ENCODE peak calls at places on chromosomes 16 and 17, in nine cellular contexts. One of them, this sample, is unnamed.

GRCh38 chr16:57479422-57480126 is 6.7 kb downstream of the DOK4 start:
- DNase-seq in adrenal gland: no peak
- DNase-seq in tibial nerve: no peak
- DNase-seq in caudate nucleus: no peak
- DNase-seq in substantia nigra: no peak
- DNase-seq in brain microvascular endothelial cell: peak
- DNase-seq in AG04450: no peak
- DNase-seq in effector memory CD4-positive, alpha-beta T cell: no peak
- DNase-seq in RWPE1: no peak
- DNase-seq in this sample: peak

GRCh38 chr17:35790826-35791225 is 4.6 kb downstream of the MMP28 start:
- DNase-seq in caudate nucleus: no peak
- DNase-seq in AG04450: no peak
- DNase-seq in adrenal gland: no peak
- DNase-seq in RWPE1: no peak
- DNase-seq in substantia nigra: no peak
- DNase-seq in effector memory CD4-positive, alpha-beta T cell: no peak
- DNase-seq in brain microvascular endothelial cell: no peak
- DNase-seq in tibial nerve: no peak
- DNase-seq in this sample: no peak

GRCh38 chr17:17051791-17052461 is 9.7 kb downstream of the MPRIP start:
- DNase-seq in adrenal gland: peak
- DNase-seq in effector memory CD4-positive, alpha-beta T cell: no peak
- DNase-seq in brain microvascular endothelial cell: no peak
- DNase-seq in caudate nucleus: no peak
- DNase-seq in tibial nerve: no peak
- DNase-seq in substantia nigra: no peak
- DNase-seq in RWPE1: no peak
- DNase-seq in AG04450: no peak
- DNase-seq in this sample: peak

GRCh38 chr16:49543315-49543946 is 169.8 kb downstream of the C16orf78 start:
- DNase-seq in tibial nerve: no peak
- DNase-seq in adrenal gland: peak
- DNase-seq in effector memory CD4-positive, alpha-beta T cell: no peak
- DNase-seq in RWPE1: no peak
- DNase-seq in brain microvascular endothelial cell: no peak
- DNase-seq in AG04450: no peak
- DNase-seq in substantia nigra: no peak
- DNase-seq in caudate nucleus: no peak
- DNase-seq in this sample: no peak

GRCh38 chr17:34781571-34782108 is 179.6 kb downstream of the CCT6B start:
- DNase-seq in adrenal gland: no peak
- DNase-seq in RWPE1: peak
- DNase-seq in substantia nigra: no peak
- DNase-seq in brain microvascular endothelial cell: no peak
- DNase-seq in effector memory CD4-positive, alpha-beta T cell: no peak
- DNase-seq in caudate nucleus: no peak
- DNase-seq in AG04450: no peak
- DNase-seq in tibial nerve: no peak
- DNase-seq in this sample: no peak

GRCh38 chr17:79866791-79867190 is 27.6 kb upstream of the CBX4 start:
- DNase-seq in tibial nerve: no peak
- DNase-seq in AG04450: no peak
- DNase-seq in substantia nigra: no peak
- DNase-seq in RWPE1: no peak
- DNase-seq in adrenal gland: no peak
- DNase-seq in brain microvascular endothelial cell: no peak
- DNase-seq in caudate nucleus: no peak
- DNase-seq in effector memory CD4-positive, alpha-beta T cell: no peak
- DNase-seq in this sample: no peak

GRCh38 chr16:15618392-15618791 is 24.6 kb downstream of the MARF1 start:
- DNase-seq in adrenal gland: peak
- DNase-seq in caudate nucleus: no peak
- DNase-seq in RWPE1: no peak
- DNase-seq in brain microvascular endothelial cell: peak
- DNase-seq in tibial nerve: no peak
- DNase-seq in effector memory CD4-positive, alpha-beta T cell: no peak
- DNase-seq in substantia nigra: no peak
- DNase-seq in AG04450: peak
- DNase-seq in this sample: no peak

GRCh38 chr17:74118504-74118903 is 85.0 kb upstream of the RPL38 start:
- DNase-seq in adrenal gland: no peak
- DNase-seq in brain microvascular endothelial cell: no peak
- DNase-seq in AG04450: no peak
- DNase-seq in substantia nigra: no peak
- DNase-seq in effector memory CD4-positive, alpha-beta T cell: no peak
- DNase-seq in tibial nerve: no peak
- DNase-seq in RWPE1: no peak
- DNase-seq in caudate nucleus: no peak
- DNase-seq in this sample: no peak

GRCh38 chr17:75610103-75610984 is 22.7 kb downstream of the MYO15B start:
- DNase-seq in AG04450: no peak
- DNase-seq in brain microvascular endothelial cell: no peak
- DNase-seq in substantia nigra: no peak
- DNase-seq in RWPE1: no peak
- DNase-seq in adrenal gland: no peak
- DNase-seq in effector memory CD4-positive, alpha-beta T cell: no peak
- DNase-seq in caudate nucleus: no peak
- DNase-seq in tibial nerve: no peak
- DNase-seq in this sample: no peak

GRCh38 chr17:32487460-32488176 is 825 bp downstream of the CDK5R1 start:
- DNase-seq in RWPE1: no peak
- DNase-seq in adrenal gland: no peak
- DNase-seq in brain microvascular endothelial cell: no peak
- DNase-seq in caudate nucleus: no peak
- DNase-seq in tibial nerve: no peak
- DNase-seq in substantia nigra: no peak
- DNase-seq in AG04450: no peak
- DNase-seq in effector memory CD4-positive, alpha-beta T cell: no peak
- DNase-seq in this sample: peak

GRCh38 chr17:15469260-15469659 is 1.8 kb upstream of the CDRT4 start:
- DNase-seq in adrenal gland: no peak
- DNase-seq in substantia nigra: no peak
- DNase-seq in effector memory CD4-positive, alpha-beta T cell: no peak
- DNase-seq in tibial nerve: peak
- DNase-seq in RWPE1: no peak
- DNase-seq in caudate nucleus: no peak
- DNase-seq in brain microvascular endothelial cell: peak
- DNase-seq in AG04450: no peak
- DNase-seq in this sample: no peak

GRCh38 chr17:35947156-35947585 is 3.7 kb upstream of the LYZL6 start:
- DNase-seq in caudate nucleus: no peak
- DNase-seq in effector memory CD4-positive, alpha-beta T cell: peak
- DNase-seq in AG04450: no peak
- DNase-seq in brain microvascular endothelial cell: peak
- DNase-seq in adrenal gland: peak
- DNase-seq in tibial nerve: peak
- DNase-seq in substantia nigra: no peak
- DNase-seq in RWPE1: peak
- DNase-seq in this sample: no peak

GRCh38 chr17:32913593-32913992 is 14.4 kb upstream of the TMEM98 start:
- DNase-seq in adrenal gland: no peak
- DNase-seq in RWPE1: no peak
- DNase-seq in AG04450: no peak
- DNase-seq in effector memory CD4-positive, alpha-beta T cell: no peak
- DNase-seq in tibial nerve: no peak
- DNase-seq in caudate nucleus: no peak
- DNase-seq in brain microvascular endothelial cell: no peak
- DNase-seq in substantia nigra: no peak
- DNase-seq in this sample: no peak

GRCh38 chr16:70579648-70580630 is 56.3 kb downstream of the SF3B3 start:
- DNase-seq in effector memory CD4-positive, alpha-beta T cell: no peak
- DNase-seq in brain microvascular endothelial cell: no peak
- DNase-seq in RWPE1: no peak
- DNase-seq in caudate nucleus: no peak
- DNase-seq in AG04450: no peak
- DNase-seq in adrenal gland: peak
- DNase-seq in tibial nerve: no peak
- DNase-seq in substantia nigra: no peak
- DNase-seq in this sample: peak

GRCh38 chr17:79691931-79692330 is 38.8 kb upstream of the ENPP7 start:
- DNase-seq in RWPE1: no peak
- DNase-seq in substantia nigra: no peak
- DNase-seq in effector memory CD4-positive, alpha-beta T cell: no peak
- DNase-seq in caudate nucleus: no peak
- DNase-seq in tibial nerve: peak
- DNase-seq in brain microvascular endothelial cell: no peak
- DNase-seq in adrenal gland: no peak
- DNase-seq in AG04450: no peak
- DNase-seq in this sample: peak

GRCh38 chr16:75385507-75386152 is 47.7 kb downstream of the CFDP1 start:
- DNase-seq in brain microvascular endothelial cell: peak
- DNase-seq in RWPE1: peak
- DNase-seq in substantia nigra: no peak
- DNase-seq in AG04450: peak
- DNase-seq in tibial nerve: peak
- DNase-seq in adrenal gland: no peak
- DNase-seq in effector memory CD4-positive, alpha-beta T cell: no peak
- DNase-seq in caudate nucleus: no peak
- DNase-seq in this sample: no peak

GRCh38 chr17:74773871-74774286 is 2.3 kb downstream of the NAT9 start:
- DNase-seq in adrenal gland: peak
- DNase-seq in caudate nucleus: no peak
- DNase-seq in effector memory CD4-positive, alpha-beta T cell: no peak
- DNase-seq in AG04450: no peak
- DNase-seq in substantia nigra: no peak
- DNase-seq in tibial nerve: no peak
- DNase-seq in RWPE1: no peak
- DNase-seq in brain microvascular endothelial cell: peak
- DNase-seq in this sample: no peak

GRCh38 chr17:11898526-11899235 is 98.6 kb downstream of the ZNF18 start:
- DNase-seq in adrenal gland: no peak
- DNase-seq in substantia nigra: no peak
- DNase-seq in brain microvascular endothelial cell: no peak
- DNase-seq in effector memory CD4-positive, alpha-beta T cell: no peak
- DNase-seq in RWPE1: no peak
- DNase-seq in AG04450: no peak
- DNase-seq in caudate nucleus: no peak
- DNase-seq in tibial nerve: no peak
- DNase-seq in this sample: no peak

DNA sequence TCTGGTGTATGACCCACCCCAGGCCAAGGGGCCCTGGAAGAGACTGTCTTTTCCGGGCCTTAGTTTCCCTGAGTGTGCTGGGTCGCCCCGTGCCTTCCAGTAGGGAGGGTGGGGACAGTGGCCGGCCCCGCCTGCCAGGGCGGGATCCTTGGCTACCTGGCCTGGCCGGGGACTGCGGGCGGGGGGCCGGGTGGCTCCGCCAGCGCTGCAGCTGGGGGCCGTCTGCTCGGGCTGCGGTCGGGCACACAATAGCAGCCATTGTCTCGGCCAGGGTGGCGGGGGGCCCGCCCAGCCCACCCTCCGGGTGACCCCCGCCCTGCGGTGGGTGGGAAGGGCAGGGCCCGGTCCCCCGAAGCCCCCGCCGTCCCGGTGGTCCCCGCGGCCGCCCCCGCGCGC is 11.5 kb downstream of the GLIS2 start:
- DNase-seq in adrenal gland: no peak
- DNase-seq in caudate nucleus: no peak
- DNase-seq in brain microvascular endothelial cell: no peak
- DNase-seq in tibial nerve: no peak
- DNase-seq in RWPE1: no peak
- DNase-seq in AG04450: no peak
- DNase-seq in effector memory CD4-positive, alpha-beta T cell: no peak
- DNase-seq in substantia nigra: no peak
- DNase-seq in this sample: no peak
- H3K27ac ChIP-seq in adrenal gland: no peak
- H3K27ac ChIP-seq in caudate nucleus: peak
- H3K27ac ChIP-seq in brain microvascular endothelial cell: no peak
- H3K27ac ChIP-seq in tibial nerve: peak
- H3K27ac ChIP-seq in RWPE1: peak
- H3K27ac ChIP-seq in AG04450: no peak
- H3K27ac ChIP-seq in effector memory CD4-positive, alpha-beta T cell: no peak
- H3K27ac ChIP-seq in substantia nigra: no peak
- H3K27ac ChIP-seq in this sample: peak

GRCh38 chr16:72664122-72664479 is 383.8 kb downstream of the ZFHX3 start:
- DNase-seq in adrenal gland: no peak
- DNase-seq in substantia nigra: no peak
- DNase-seq in AG04450: no peak
- DNase-seq in effector memory CD4-positive, alpha-beta T cell: no peak
- DNase-seq in caudate nucleus: no peak
- DNase-seq in RWPE1: no peak
- DNase-seq in tibial nerve: no peak
- DNase-seq in brain microvascular endothelial cell: peak
- DNase-seq in this sample: no peak
- H3K27ac ChIP-seq in adrenal gland: no peak
- H3K27ac ChIP-seq in substantia nigra: no peak
- H3K27ac ChIP-seq in AG04450: no peak
- H3K27ac ChIP-seq in effector memory CD4-positive, alpha-beta T cell: peak
- H3K27ac ChIP-seq in caudate nucleus: no peak
- H3K27ac ChIP-seq in RWPE1: peak
- H3K27ac ChIP-seq in tibial nerve: peak
- H3K27ac ChIP-seq in brain microvascular endothelial cell: peak
- H3K27ac ChIP-seq in this sample: no peak

GRCh38 chr16:3773663-3774062 is 56.3 kb upstream of the TRAP1 start:
- DNase-seq in RWPE1: no peak
- DNase-seq in effector memory CD4-positive, alpha-beta T cell: no peak
- DNase-seq in adrenal gland: no peak
- DNase-seq in AG04450: no peak
- DNase-seq in caudate nucleus: no peak
- DNase-seq in brain microvascular endothelial cell: no peak
- DNase-seq in tibial nerve: no peak
- DNase-seq in substantia nigra: no peak
- DNase-seq in this sample: no peak

GRCh38 chr16:3769942-3770341 is 52.6 kb upstream of the TRAP1 start:
- DNase-seq in AG04450: no peak
- DNase-seq in effector memory CD4-positive, alpha-beta T cell: no peak
- DNase-seq in substantia nigra: no peak
- DNase-seq in adrenal gland: no peak
- DNase-seq in caudate nucleus: no peak
- DNase-seq in RWPE1: no peak
- DNase-seq in tibial nerve: no peak
- DNase-seq in brain microvascular endothelial cell: no peak
- DNase-seq in this sample: no peak

GRCh38 chr16:3770530-3770929 is 53.2 kb upstream of the TRAP1 start:
- DNase-seq in AG04450: no peak
- DNase-seq in caudate nucleus: no peak
- DNase-seq in tibial nerve: no peak
- DNase-seq in RWPE1: no peak
- DNase-seq in effector memory CD4-positive, alpha-beta T cell: no peak
- DNase-seq in adrenal gland: no peak
- DNase-seq in substantia nigra: no peak
- DNase-seq in brain microvascular endothelial cell: no peak
- DNase-seq in this sample: no peak

GRCh38 chr16:3769013-3769412 is 51.7 kb upstream of the TRAP1 start:
- DNase-seq in RWPE1: no peak
- DNase-seq in substantia nigra: no peak
- DNase-seq in tibial nerve: no peak
- DNase-seq in caudate nucleus: no peak
- DNase-seq in effector memory CD4-positive, alpha-beta T cell: no peak
- DNase-seq in AG04450: no peak
- DNase-seq in adrenal gland: no peak
- DNase-seq in brain microvascular endothelial cell: no peak
- DNase-seq in this sample: no peak

GRCh38 chr16:3771513-3771912 is 54.2 kb upstream of the TRAP1 start:
- DNase-seq in RWPE1: peak
- DNase-seq in substantia nigra: no peak
- DNase-seq in brain microvascular endothelial cell: no peak
- DNase-seq in adrenal gland: no peak
- DNase-seq in AG04450: no peak
- DNase-seq in tibial nerve: no peak
- DNase-seq in effector memory CD4-positive, alpha-beta T cell: no peak
- DNase-seq in caudate nucleus: no peak
- DNase-seq in this sample: no peak
- H3K27ac ChIP-seq in RWPE1: no peak
- H3K27ac ChIP-seq in substantia nigra: no peak
- H3K27ac ChIP-seq in brain microvascular endothelial cell: no peak
- H3K27ac ChIP-seq in adrenal gland: no peak
- H3K27ac ChIP-seq in AG04450: no peak
- H3K27ac ChIP-seq in tibial nerve: peak
- H3K27ac ChIP-seq in effector memory CD4-positive, alpha-beta T cell: no peak
- H3K27ac ChIP-seq in caudate nucleus: no peak
- H3K27ac ChIP-seq in this sample: no peak

GRCh38 chr16:4960579-4960978 is 2.4 kb downstream of the SEC14L5 start:
- DNase-seq in tibial nerve: no peak
- DNase-seq in AG04450: no peak
- DNase-seq in adrenal gland: no peak
- DNase-seq in effector memory CD4-positive, alpha-beta T cell: no peak
- DNase-seq in RWPE1: no peak
- DNase-seq in substantia nigra: no peak
- DNase-seq in brain microvascular endothelial cell: no peak
- DNase-seq in caudate nucleus: no peak
- DNase-seq in this sample: no peak
- H3K27ac ChIP-seq in tibial nerve: peak
- H3K27ac ChIP-seq in AG04450: no peak
- H3K27ac ChIP-seq in adrenal gland: no peak
- H3K27ac ChIP-seq in effector memory CD4-positive, alpha-beta T cell: no peak
- H3K27ac ChIP-seq in RWPE1: no peak
- H3K27ac ChIP-seq in substantia nigra: peak
- H3K27ac ChIP-seq in brain microvascular endothelial cell: no peak
- H3K27ac ChIP-seq in caudate nucleus: peak
- H3K27ac ChIP-seq in this sample: no peak

This sample was measured in ovary.